ENCODE peak calls at places on chromosome 3, in six cellular contexts. G is Panc1, S is K562, R is HepG2, L is HL-60, A is A549. N is an unnamed sample.

GRCh38 chr3:159158213-159158612 is 356.4 kb downstream of the MFSD1 start:
- DNase-seq in G (no peak), S (no peak), R (no peak), L (no peak), A (no peak), N (peak)

GRCh38 chr3:10192953-10193691 is 28.4 kb downstream of the IRAK2 start:
- DNase-seq in G (no peak), S (peak), R (peak), L (no peak), A (peak), N (no peak)

GRCh38 chr3:57221883-57222282 is 5.6 kb upstream of the APPL1 start:
- DNase-seq in G (no peak), S (no peak), R (peak), L (no peak), A (no peak), N (no peak)

GRCh38 chr3:31828007-31828406 is 153.1 kb downstream of the OSBPL10 start:
- DNase-seq in G (no peak), S (no peak), R (no peak), L (no peak), A (no peak), N (no peak)

GRCh38 chr3:18902081-18902793 is 246.1 kb upstream of the KCNH8 start:
- DNase-seq in G (no peak), S (no peak), R (no peak), L (no peak), A (no peak), N (no peak)

GRCh38 chr3:185351371-185351770 is 11.6 kb upstream of the MAP3K13 start:
- DNase-seq in G (no peak), S (no peak), R (no peak), L (no peak), A (no peak), N (no peak)

GRCh38 chr3:51982352-51982837 is 940 bp upstream of the ACY1 start:
- DNase-seq in G (no peak), S (no peak), R (peak), L (no peak), A (peak), N (peak)

GRCh38 chr3:60399861-60400845 is 851.1 kb downstream of the FHIT start:
- DNase-seq in G (no peak), S (no peak), R (no peak), L (peak), A (no peak), N (no peak)

GRCh38 chr3:151816091-151816604 is 2.2 kb downstream of the AADAC start:
- DNase-seq in G (no peak), S (peak), R (peak), L (no peak), A (peak), N (no peak)

GRCh38 chr3:8888296-8888915 is 74.9 kb downstream of the RAD18 start:
- DNase-seq in G (no peak), S (no peak), R (no peak), L (no peak), A (no peak), N (no peak)

GRCh38 chr3:184240384-184241140 is 8.2 kb downstream of the ALG3 start:
- DNase-seq in G (no peak), S (no peak), R (no peak), L (no peak), A (no peak), N (no peak)

GRCh38 chr3:55790596-55791350 is 303.7 kb upstream of the WNT5A start:
- DNase-seq in G (no peak), S (no peak), R (no peak), L (peak), A (no peak), N (no peak)

GRCh38 chr3:45967724-45968123 is 24.5 kb downstream of the CXCR6 start:
- DNase-seq in G (no peak), S (no peak), R (no peak), L (no peak), A (no peak), N (no peak)

GRCh38 chr3:170640737-170641171 is 54.9 kb upstream of the SLC7A14 start:
- DNase-seq in G (no peak), S (no peak), R (no peak), L (no peak), A (no peak), N (no peak)

GRCh38 chr3:39879581-39879980 is 70.2 kb downstream of the MYRIP start:
- DNase-seq in G (no peak), S (no peak), R (no peak), L (no peak), A (no peak), N (no peak)

GRCh38 chr3:126034481-126035361 is 49.2 kb downstream of the SLC41A3 start:
- DNase-seq in G (no peak), S (no peak), R (no peak), L (no peak), A (no peak), N (no peak)

GRCh38 chr3:14561051-14561634 is 21.0 kb upstream of the GRIP2 start:
- DNase-seq in G (no peak), S (no peak), R (no peak), L (no peak), A (no peak), N (no peak)

GRCh38 chr3:157175678-157176077 is 15.7 kb upstream of the CCNL1 start:
- DNase-seq in G (no peak), S (peak), R (no peak), L (peak), A (peak), N (no peak)

GRCh38 chr3:52437326-52438103 is 7.4 kb downstream of the SEMA3G start:
- DNase-seq in G (no peak), S (no peak), R (no peak), L (no peak), A (no peak), N (no peak)

GRCh38 chr3:36729204-36730056 is 34.9 kb downstream of the DCLK3 start:
- DNase-seq in G (peak), S (peak), R (peak), L (no peak), A (peak), N (peak)

GRCh38 chr3:129486057-129487035 is 42.1 kb upstream of the RHO start:
- DNase-seq in G (no peak), S (no peak), R (no peak), L (no peak), A (no peak), N (no peak)

GRCh38 chr3:160808838-160809237 is 52.8 kb downstream of the PPM1L start:
- DNase-seq in G (no peak), S (no peak), R (no peak), L (no peak), A (no peak), N (no peak)

GRCh38 chr3:99108508-99108907 is 207.0 kb upstream of the DCBLD2 start:
- DNase-seq in G (no peak), S (no peak), R (no peak), L (no peak), A (no peak), N (no peak)

GRCh38 chr3:98994128-98994762 is 92.8 kb upstream of the DCBLD2 start:
- DNase-seq in G (no peak), S (no peak), R (peak), L (no peak), A (no peak), N (peak)

GRCh38 chr3:155065537-155065936 is 14.6 kb upstream of the MME start:
- DNase-seq in G (peak), S (no peak), R (no peak), L (no peak), A (no peak), N (no peak)

GRCh38 chr3:182937293-182938051 is 42.9 kb downstream of the DCUN1D1 start:
- DNase-seq in G (no peak), S (peak), R (no peak), L (no peak), A (no peak), N (no peak)

GRCh38 chr3:100169186-100169585 is 54.9 kb upstream of the FILIP1L start:
- DNase-seq in G (no peak), S (no peak), R (no peak), L (no peak), A (no peak), N (no peak)

DNA sequence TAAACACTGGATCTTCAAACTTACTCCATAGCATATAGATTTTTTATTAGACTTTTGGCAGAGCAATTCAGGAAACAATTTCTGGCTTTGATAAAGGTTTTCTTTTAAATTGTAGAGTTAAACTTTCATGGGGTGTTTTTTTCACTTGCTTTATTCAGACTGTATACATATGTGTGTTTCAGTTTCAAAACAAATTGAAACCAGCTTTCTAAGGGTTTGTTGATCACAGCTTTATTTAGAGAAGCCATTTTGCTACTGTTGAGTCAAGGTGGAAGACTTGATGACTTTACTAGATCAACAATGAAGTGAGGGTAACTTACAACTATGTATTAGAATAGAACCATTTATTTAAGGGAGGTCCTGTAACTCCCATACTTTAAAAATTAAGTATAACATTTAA is 6.2 kb downstream of the UBE2E1 start:
- DNase-seq in G (no peak), S (no peak), R (no peak), L (no peak), A (no peak), N (no peak)
- H3K4me3 ChIP-seq in G (peak), S (no peak), R (no peak), L (no peak), A (peak), N (no peak)

GRCh38 chr3:81758275-81758674 is 3.2 kb downstream of the GBE1 start:
- DNase-seq in G (no peak), S (no peak), R (peak), L (no peak), A (no peak), N (no peak)
- TF ChIP-seq REST in G (no peak), S (no peak), R (no peak), L (no peak), A (no peak), N (no peak)

GRCh38 chr3:43689166-43689565 is 1.6 kb upstream of the ABHD5 start:
- DNase-seq in G (no peak), S (no peak), R (no peak), L (no peak), A (no peak), N (no peak)
- H3K4me3 ChIP-seq in G (no peak), S (peak), R (no peak), L (no peak), A (no peak), N (no peak)

DNA sequence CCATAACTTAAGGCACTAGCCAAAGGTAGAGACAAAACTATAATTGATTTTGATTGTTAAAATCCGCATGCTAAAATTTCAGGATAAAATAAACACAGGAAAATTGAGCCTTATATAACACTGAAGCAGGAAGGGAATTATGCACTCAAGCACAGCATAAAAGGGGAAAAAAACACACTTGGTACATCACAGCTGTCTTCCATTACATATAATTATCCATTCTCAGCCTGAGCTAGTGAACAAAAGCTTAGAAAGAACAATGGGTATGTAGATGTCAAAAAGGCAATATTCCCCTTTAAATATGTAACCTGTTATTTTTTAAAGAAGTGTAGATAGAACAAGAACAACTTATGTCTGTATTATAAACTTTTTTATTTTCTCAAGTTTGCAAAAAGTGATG is 899.2 kb downstream of the ROBO1 start:
- DNase-seq in G (no peak), S (no peak), R (no peak), L (no peak), A (no peak), N (no peak)
- TF ChIP-seq REST in G (no peak), S (no peak), R (no peak), L (no peak), A (no peak), N (no peak)

DNA sequence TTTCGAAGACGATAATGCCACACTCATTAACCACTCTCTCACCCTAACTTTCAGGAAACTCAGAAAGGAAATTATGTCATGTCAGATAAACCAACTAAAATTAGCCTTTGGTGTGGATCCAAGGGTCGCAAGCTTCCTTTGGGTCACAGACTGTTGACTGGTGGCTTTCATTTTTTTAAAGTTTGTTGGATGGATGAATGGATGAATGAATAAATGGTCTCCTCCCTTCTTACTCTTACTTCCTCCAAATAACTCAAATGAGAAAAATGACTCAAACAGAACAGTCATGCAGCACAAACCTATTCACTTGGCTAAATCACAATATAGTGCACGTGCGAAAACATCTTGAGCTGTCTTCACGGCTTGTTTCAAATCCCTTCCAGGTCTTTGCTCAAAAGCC is 82.9 kb upstream of the HACD2 start:
- DNase-seq in G (no peak), S (no peak), R (no peak), L (no peak), A (no peak), N (no peak)
- H3K4me3 ChIP-seq in G (no peak), S (no peak), R (no peak), L (no peak), A (no peak), N (no peak)

DNA sequence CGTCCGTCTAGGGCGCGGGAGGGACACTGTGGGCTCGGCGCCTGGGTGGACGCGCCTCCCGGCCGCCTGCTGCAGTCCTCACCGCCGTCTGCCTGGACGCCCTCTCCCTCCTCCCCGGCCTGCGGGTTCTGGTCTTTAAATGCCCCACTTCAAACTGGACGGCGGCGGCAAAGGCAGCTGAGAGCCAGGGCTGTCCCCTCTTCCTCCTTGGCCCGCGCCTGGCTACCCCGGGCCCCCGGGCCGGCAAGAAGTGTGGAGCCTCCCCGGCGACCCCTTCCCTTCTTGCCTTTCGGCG is 415 bp downstream of the CBLB start:
- DNase-seq in G (no peak), S (peak), R (peak), L (no peak), A (peak), N (no peak)
- TF ChIP-seq REST in G (no peak), S (no peak), R (no peak), L (no peak), A (no peak), N (no peak)

GRCh38 chr3:30399394-30400181 is 206.8 kb upstream of the TGFBR2 start:
- DNase-seq in G (no peak), S (no peak), R (no peak), L (no peak), A (no peak), N (no peak)
- H3K4me3 ChIP-seq in G (no peak), S (no peak), R (no peak), L (no peak), A (no peak), N (no peak)

DNA sequence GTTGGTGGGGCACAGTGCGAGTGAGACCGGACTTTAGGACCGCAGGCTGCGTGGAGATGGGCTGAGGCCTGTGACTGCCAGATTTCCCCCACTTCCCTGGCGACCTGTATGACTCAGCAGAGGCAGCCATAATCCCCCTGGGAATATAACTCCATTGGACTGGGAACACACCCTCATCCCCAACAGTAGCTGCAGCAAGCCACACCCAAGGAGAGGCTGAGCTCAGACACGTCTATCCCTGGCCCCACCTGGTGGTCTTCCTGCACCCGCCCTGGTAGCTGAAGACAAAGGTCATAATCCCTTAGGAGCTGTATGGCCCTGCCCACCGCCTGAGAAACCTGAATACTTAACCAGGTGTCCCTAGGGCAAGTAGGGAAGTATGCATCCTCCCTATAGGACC is 42.6 kb downstream of the DZIP1L start:
- DNase-seq in G (no peak), S (no peak), R (no peak), L (no peak), A (no peak), N (no peak)
- TF ChIP-seq REST in G (no peak), S (no peak), R (no peak), L (no peak), A (no peak), N (no peak)